ENCODE peak calls at places on chromosomes 2 and 18, in five cellular contexts. B, A, T, X and U are unnamed samples.

GRCh38 chr2:37552339-37552738 is 119.1 kb downstream of the CDC42EP3 start:
- DNase-seq in X (no peak), T (no peak), B (no peak), A (no peak), U (no peak)

GRCh38 chr2:241136191-241136590 is 13.1 kb downstream of the PASK start:
- DNase-seq in B (no peak), A (no peak), T (no peak), X (peak; percentile 32), U (no peak)

GRCh38 chr18:49276680-49277079 is 183.8 kb downstream of the DYM start:
- DNase-seq in X (no peak), B (no peak), A (no peak), T (no peak), U (no peak)

GRCh38 chr2:74585406-74586182 is 31.1 kb downstream of the DOK1 start:
- DNase-seq in B (no peak), X (no peak), A (peak; percentile 37), T (no peak), U (no peak)

GRCh38 chr18:62281684-62282083 is 43.4 kb upstream of the TNFRSF11A start:
- DNase-seq in A (no peak), T (no peak), B (no peak), X (no peak), U (no peak)

GRCh38 chr2:39124770-39125075 is 3.9 kb upstream of the SOS1 start:
- DNase-seq in X (no peak), B (no peak), T (no peak), A (no peak), U (no peak)

GRCh38 chr2:28088970-28089369 is 198.4 kb downstream of the BABAM2 start:
- DNase-seq in A (no peak), T (peak; percentile 27), B (no peak), X (no peak), U (no peak)

GRCh38 chr2:222360146-222360545 is 61.3 kb upstream of the PAX3 start:
- DNase-seq in A (no peak), T (no peak), B (no peak), X (no peak), U (no peak)

GRCh38 chr2:215615067-215615828 is 179.4 kb upstream of the FN1 start:
- DNase-seq in B (no peak), T (no peak), A (no peak), X (no peak), U (peak; percentile 85)

GRCh38 chr2:150470435-150470834 is 17.0 kb downstream of the RND3 start:
- DNase-seq in X (no peak), B (no peak), T (no peak), A (no peak), U (no peak)

GRCh38 chr2:174662459-174662858 is 64.9 kb upstream of the WIPF1 start:
- DNase-seq in B (no peak), A (no peak), T (peak; percentile 8), X (no peak), U (no peak)

GRCh38 chr2:55155764-55156221 is 76.3 kb downstream of the CLHC1 start:
- DNase-seq in X (no peak), T (no peak), A (no peak), B (no peak), U (no peak)

GRCh38 chr2:182447843-182448242 is 21.0 kb upstream of the PDE1A start:
- DNase-seq in T (no peak), A (no peak), X (no peak), B (no peak), U (no peak)

GRCh38 chr2:116133563-116133962 is 1680.9 kb upstream of the DDX18 start:
- DNase-seq in B (no peak), X (no peak), T (no peak), A (no peak), U (peak; percentile 60)

GRCh38 chr2:161044095-161044874 is 115.9 kb upstream of the TANK start:
- DNase-seq in A (no peak), T (no peak), X (no peak), B (no peak), U (no peak)

GRCh38 chr18:4060427-4061281 is 394.5 kb downstream of the DLGAP1 start:
- DNase-seq in T (no peak), A (no peak), X (no peak), B (no peak), U (no peak)

GRCh38 chr2:20666364-20667150 is at the start of gene GDF7:
- DNase-seq in A (peak; percentile 44), X (no peak), T (no peak), B (no peak), U (peak; percentile 88)

GRCh38 chr18:12747530-12748315 is 44.9 kb downstream of the PSMG2 start:
- DNase-seq in A (no peak), B (no peak), T (no peak), X (no peak), U (no peak)

GRCh38 chr2:144988591-144988990 is 468.7 kb upstream of the ZEB2 start:
- DNase-seq in B (no peak), A (no peak), T (no peak), X (no peak), U (no peak)

GRCh38 chr18:11689972-11690570 is 1.0 kb downstream of the GNAL start:
- DNase-seq in T (peak; percentile 9), A (no peak), X (no peak), B (no peak), U (no peak)

GRCh38 chr2:128317186-128317897 is 1.3 kb downstream of the HS6ST1 start:
- DNase-seq in A (no peak), X (peak; percentile 65), T (no peak), B (peak; percentile 43), U (peak; percentile 87)

GRCh38 chr2:237118731-237119130 is 33.0 kb downstream of the COPS8 start:
- DNase-seq in A (no peak), X (no peak), T (no peak), B (no peak), U (no peak)

GRCh38 chr2:84846041-84846663 is 34.7 kb downstream of the TRABD2A start:
- DNase-seq in X (no peak), B (no peak), A (no peak), T (no peak), U (no peak)

GRCh38 chr2:237916296-237916695 is 50.5 kb upstream of the UBE2F start:
- DNase-seq in X (peak; percentile 55), T (no peak), A (no peak), B (no peak), U (no peak)

GRCh38 chr2:27093430-27094352 is 7.1 kb downstream of the KHK start:
- DNase-seq in T (no peak), A (no peak), X (no peak), B (no peak), U (no peak)

GRCh38 chr2:241180495-241180894 is 8.0 kb upstream of the ANO7 start:
- DNase-seq in A (no peak), T (no peak), X (no peak), B (no peak), U (no peak)

GRCh38 chr2:198098386-198098785 is 294.0 kb downstream of the PLCL1 start:
- DNase-seq in B (no peak), T (no peak), X (no peak), A (no peak), U (no peak)

GRCh38 chr2:15914981-15915380 is 25.4 kb upstream of the MYCN start:
- DNase-seq in X (no peak), B (no peak), A (no peak), T (no peak), U (no peak)

GRCh38 chr2:15913146-15913545 is 27.2 kb upstream of the MYCN start:
- DNase-seq in T (no peak), A (no peak), B (no peak), X (no peak), U (no peak)

GRCh38 chr2:235577404-235578330 is 83.8 kb downstream of the AGAP1 start:
- DNase-seq in X (peak; percentile 80), A (no peak), B (no peak), T (no peak), U (no peak)

GRCh38 chr18:54776282-54776977 is 51.8 kb upstream of the RAB27B start:
- DNase-seq in B (no peak), X (no peak), T (peak; percentile 57), A (no peak), U (peak; percentile 38)

GRCh38 chr2:24830351-24830750 is 37.1 kb downstream of the CENPO start:
- DNase-seq in B (no peak), X (peak; percentile 47), T (no peak), A (no peak), U (no peak)
- TF ChIP-seq CTCF in B (no peak), X (no peak), T (peak; percentile 23), A (no peak), U (no peak)

DNA sequence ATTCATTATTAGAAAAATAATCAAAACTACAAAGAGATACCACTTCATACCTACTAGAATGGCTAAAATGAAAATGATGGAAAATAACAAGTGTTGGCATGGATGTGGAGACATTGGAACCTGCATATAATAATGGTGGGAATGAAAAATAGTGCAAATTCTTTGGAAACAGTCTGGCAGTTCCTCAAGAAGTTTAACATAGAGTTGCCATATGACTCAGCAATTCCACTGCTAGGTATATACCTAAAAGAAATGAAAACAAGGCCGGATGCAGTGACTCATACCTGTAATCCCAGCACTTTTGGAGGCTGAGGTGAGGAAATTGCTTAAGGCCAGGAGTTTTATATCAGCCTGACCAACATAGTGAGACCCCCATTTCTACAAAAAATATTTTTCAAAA is 41.6 kb upstream of the ACYP2 start:
- DNase-seq in B (no peak), T (no peak), X (no peak), A (no peak), U (no peak)
- TF ChIP-seq EP300 in B (no peak), T (no peak), X (no peak), A (no peak), U (no peak)

GRCh38 chr2:204881519-204882111 is 336.3 kb downstream of the PARD3B start:
- DNase-seq in T (no peak), X (no peak), B (no peak), A (no peak), U (no peak)

GRCh38 chr2:204880928-204881327 is 335.7 kb downstream of the PARD3B start:
- DNase-seq in A (no peak), X (no peak), T (no peak), B (no peak), U (no peak)

GRCh38 chr2:204877691-204878090 is 332.4 kb downstream of the PARD3B start:
- DNase-seq in B (no peak), X (no peak), T (no peak), A (no peak), U (no peak)
- H3K27ac ChIP-seq in B (no peak overlapping the region), X (no peak overlapping the region), T (no peak overlapping the region), A (no peak overlapping the region), U (no peak overlapping the region)

GRCh38 chr2:3823748-3824147 is 120.4 kb downstream of the DCDC2C start:
- DNase-seq in A (no peak), X (no peak), B (no peak), T (no peak), U (no peak)

DNA sequence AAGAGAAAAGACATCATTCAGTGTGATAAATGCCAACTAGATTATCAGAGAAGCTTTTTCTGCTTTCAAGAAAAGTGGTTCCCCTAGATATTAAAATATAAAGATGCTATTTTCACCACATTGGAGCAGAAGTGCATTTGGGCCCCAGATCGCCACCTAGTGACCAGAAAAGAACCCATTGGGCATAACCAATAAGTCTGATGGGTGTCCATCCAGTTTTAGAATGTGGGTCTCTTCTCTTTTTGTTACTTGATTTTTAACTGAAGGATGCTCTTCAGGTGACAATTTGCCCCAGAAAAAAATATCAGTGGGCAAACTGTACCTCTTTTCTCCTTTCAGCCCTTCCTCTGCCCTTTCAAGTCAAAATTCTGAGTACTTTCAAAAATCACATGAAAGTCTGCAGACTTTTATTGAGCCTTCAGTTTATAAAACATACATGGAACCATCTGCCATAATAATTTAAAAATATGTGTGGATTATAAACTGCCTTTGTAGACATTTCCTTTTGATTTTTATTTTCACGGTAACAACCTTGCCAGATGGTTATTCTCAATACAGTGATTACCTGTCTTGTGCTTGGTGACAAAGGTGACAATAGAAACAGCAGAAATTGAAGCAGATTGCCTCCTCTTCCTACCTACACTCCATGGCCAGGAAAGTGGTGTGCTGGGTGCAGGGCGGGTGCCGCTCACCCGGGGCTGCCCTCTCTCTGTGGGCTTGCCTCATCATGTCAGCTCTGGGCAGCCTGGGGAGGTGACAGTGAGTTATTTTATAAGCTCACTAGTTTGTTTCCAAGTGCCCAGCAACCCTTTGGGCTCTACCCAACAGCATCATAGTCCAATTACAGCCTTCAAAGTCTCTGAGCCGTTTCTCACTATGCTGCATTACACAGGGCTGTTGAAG is 124.5 kb downstream of the DCDC2C start:
- DNase-seq in A (peak; percentile 34), X (no peak), T (peak; percentile 60), B (no peak), U (no peak)
- TF ChIP-seq CTCF in A (peak; percentile 61), X (no peak), T (peak; percentile 73), B (peak; percentile 4), U (peak; percentile 19)